ENCODE peak calls at places on chromosomes 12 and 14, in five cellular contexts. One of them, this sample, is unnamed.

GRCh38 chr12:53195516-53196420 is 11.3 kb downstream of the ITGB7 start:
- DNase-seq in H1: no peak
- DNase-seq in HEK293T: no peak
- DNase-seq in HepG2: no peak
- DNase-seq in NT2/D1: no peak
- DNase-seq in this sample: no peak

GRCh38 chr12:54222609-54223008 is 33.8 kb upstream of the SMUG1 start:
- DNase-seq in HEK293T: no peak
- DNase-seq in HepG2: no peak
- DNase-seq in H1: no peak
- DNase-seq in NT2/D1: no peak
- DNase-seq in this sample: no peak

GRCh38 chr12:53744730-53745129 is 7.0 kb downstream of the CISTR start:
- DNase-seq in H1: no peak
- DNase-seq in HepG2: no peak
- DNase-seq in HEK293T: no peak
- DNase-seq in NT2/D1: no peak
- DNase-seq in this sample: no peak

GRCh38 chr14:72892879-72893635 is 844 bp downstream of the DPF3 start:
- DNase-seq in H1: peak
- DNase-seq in HEK293T: peak
- DNase-seq in NT2/D1: no peak
- DNase-seq in HepG2: no peak
- DNase-seq in this sample: no peak

GRCh38 chr14:57060276-57060956 is 208.3 kb downstream of the EXOC5 start:
- DNase-seq in H1: no peak
- DNase-seq in HepG2: no peak
- DNase-seq in NT2/D1: no peak
- DNase-seq in HEK293T: no peak
- DNase-seq in this sample: peak

GRCh38 chr12:1503281-1503711 is 91.1 kb downstream of the FBXL14 start:
- DNase-seq in H1: peak
- DNase-seq in HEK293T: no peak
- DNase-seq in HepG2: no peak
- DNase-seq in NT2/D1: no peak
- DNase-seq in this sample: no peak

GRCh38 chr12:64813733-64814132 is 10.7 kb upstream of the TBC1D30 start:
- DNase-seq in HepG2: no peak
- DNase-seq in H1: no peak
- DNase-seq in NT2/D1: no peak
- DNase-seq in HEK293T: no peak
- DNase-seq in this sample: no peak

GRCh38 chr14:102922490-102923200 is at the start of gene AMN:
- DNase-seq in H1: peak
- DNase-seq in NT2/D1: no peak
- DNase-seq in HepG2: peak
- DNase-seq in HEK293T: no peak
- DNase-seq in this sample: no peak

GRCh38 chr12:76784600-76785051 is 20.7 kb downstream of the ZDHHC17 start:
- DNase-seq in HepG2: no peak
- DNase-seq in NT2/D1: no peak
- DNase-seq in H1: no peak
- DNase-seq in HEK293T: no peak
- DNase-seq in this sample: no peak

GRCh38 chr12:51098611-51099010 is 15.2 kb upstream of the CSRNP2 start:
- DNase-seq in NT2/D1: no peak
- DNase-seq in HepG2: no peak
- DNase-seq in HEK293T: no peak
- DNase-seq in H1: no peak
- DNase-seq in this sample: no peak

GRCh38 chr12:68564166-68564565 is 46.5 kb upstream of the RAP1B start:
- DNase-seq in H1: no peak
- DNase-seq in HEK293T: no peak
- DNase-seq in HepG2: no peak
- DNase-seq in NT2/D1: no peak
- DNase-seq in this sample: no peak

GRCh38 chr12:97464241-97465011 is 1.8 kb downstream of the RMST start:
- DNase-seq in HEK293T: no peak
- DNase-seq in NT2/D1: peak
- DNase-seq in H1: peak
- DNase-seq in HepG2: no peak
- DNase-seq in this sample: no peak

GRCh38 chr12:17976202-17976601 is 113.8 kb downstream of the RERGL start:
- DNase-seq in HepG2: no peak
- DNase-seq in HEK293T: peak
- DNase-seq in H1: peak
- DNase-seq in NT2/D1: peak
- DNase-seq in this sample: no peak

GRCh38 chr12:89566615-89567014 is 40.8 kb upstream of the POC1B start:
- DNase-seq in NT2/D1: no peak
- DNase-seq in HepG2: no peak
- DNase-seq in H1: no peak
- DNase-seq in HEK293T: no peak
- DNase-seq in this sample: no peak

GRCh38 chr12:75961878-75962277 is 69.7 kb downstream of the PHLDA1 start:
- DNase-seq in NT2/D1: no peak
- DNase-seq in HEK293T: no peak
- DNase-seq in H1: no peak
- DNase-seq in HepG2: no peak
- DNase-seq in this sample: no peak

GRCh38 chr12:23899434-23899833 is 50.0 kb downstream of the SOX5 start:
- DNase-seq in NT2/D1: no peak
- DNase-seq in HepG2: no peak
- DNase-seq in HEK293T: no peak
- DNase-seq in H1: no peak
- DNase-seq in this sample: no peak

GRCh38 chr12:64566122-64566521 is 44.2 kb upstream of the RASSF3 start:
- DNase-seq in H1: no peak
- DNase-seq in NT2/D1: no peak
- DNase-seq in HEK293T: no peak
- DNase-seq in HepG2: no peak
- DNase-seq in this sample: no peak

GRCh38 chr14:32078030-32078793 is 1.1 kb downstream of the ARHGAP5 start:
- DNase-seq in HEK293T: peak
- DNase-seq in HepG2: peak
- DNase-seq in H1: no peak
- DNase-seq in NT2/D1: no peak
- DNase-seq in this sample: no peak

GRCh38 chr12:26971963-26972362 is 33.7 kb downstream of the FGFR1OP2 start:
- DNase-seq in H1: no peak
- DNase-seq in HepG2: no peak
- DNase-seq in NT2/D1: no peak
- DNase-seq in HEK293T: no peak
- DNase-seq in this sample: peak

GRCh38 chr14:73418227-73418626 is 40.1 kb downstream of the NUMB start:
- DNase-seq in HEK293T: no peak
- DNase-seq in H1: no peak
- DNase-seq in NT2/D1: no peak
- DNase-seq in HepG2: no peak
- DNase-seq in this sample: no peak

GRCh38 chr12:1517007-1517406 is 77.4 kb downstream of the FBXL14 start:
- DNase-seq in HEK293T: peak
- DNase-seq in H1: peak
- DNase-seq in NT2/D1: peak
- DNase-seq in HepG2: peak
- DNase-seq in this sample: no peak

GRCh38 chr14:96057738-96058137 is 18.6 kb downstream of the C14orf132 start:
- DNase-seq in HEK293T: no peak
- DNase-seq in HepG2: no peak
- DNase-seq in H1: no peak
- DNase-seq in NT2/D1: no peak
- DNase-seq in this sample: no peak

GRCh38 chr12:96457191-96457930 is 32.0 kb upstream of the CFAP54 start:
- DNase-seq in H1: no peak
- DNase-seq in HEK293T: no peak
- DNase-seq in HepG2: no peak
- DNase-seq in NT2/D1: no peak
- DNase-seq in this sample: no peak

GRCh38 chr12:118034429-118035193 is 18.1 kb downstream of the RFC5 start:
- DNase-seq in NT2/D1: no peak
- DNase-seq in HEK293T: no peak
- DNase-seq in H1: no peak
- DNase-seq in HepG2: peak
- DNase-seq in this sample: no peak
- TF ChIP-seq SUZ12 in NT2/D1: no peak
- TF ChIP-seq SUZ12 in HEK293T: no peak
- TF ChIP-seq SUZ12 in H1: no peak
- TF ChIP-seq SUZ12 in HepG2: no peak
- TF ChIP-seq SUZ12 in this sample: no peak

GRCh38 chr14:69712217-69712565 is 54.8 kb upstream of the SRSF5 start:
- DNase-seq in H1: no peak
- DNase-seq in HEK293T: no peak
- DNase-seq in NT2/D1: no peak
- DNase-seq in HepG2: no peak
- DNase-seq in this sample: no peak

GRCh38 chr14:69712637-69713088 is 54.3 kb upstream of the SRSF5 start:
- DNase-seq in HEK293T: no peak
- DNase-seq in H1: peak
- DNase-seq in NT2/D1: no peak
- DNase-seq in HepG2: no peak
- DNase-seq in this sample: no peak

GRCh38 chr14:69713976-69714716 is 52.8 kb upstream of the SRSF5 start:
- DNase-seq in NT2/D1: no peak
- DNase-seq in HEK293T: no peak
- DNase-seq in HepG2: peak
- DNase-seq in H1: no peak
- DNase-seq in this sample: no peak

GRCh38 chr14:69711471-69712216 is 55.3 kb upstream of the SRSF5 start:
- DNase-seq in H1: no peak
- DNase-seq in NT2/D1: no peak
- DNase-seq in HepG2: no peak
- DNase-seq in HEK293T: no peak
- DNase-seq in this sample: no peak

DNA sequence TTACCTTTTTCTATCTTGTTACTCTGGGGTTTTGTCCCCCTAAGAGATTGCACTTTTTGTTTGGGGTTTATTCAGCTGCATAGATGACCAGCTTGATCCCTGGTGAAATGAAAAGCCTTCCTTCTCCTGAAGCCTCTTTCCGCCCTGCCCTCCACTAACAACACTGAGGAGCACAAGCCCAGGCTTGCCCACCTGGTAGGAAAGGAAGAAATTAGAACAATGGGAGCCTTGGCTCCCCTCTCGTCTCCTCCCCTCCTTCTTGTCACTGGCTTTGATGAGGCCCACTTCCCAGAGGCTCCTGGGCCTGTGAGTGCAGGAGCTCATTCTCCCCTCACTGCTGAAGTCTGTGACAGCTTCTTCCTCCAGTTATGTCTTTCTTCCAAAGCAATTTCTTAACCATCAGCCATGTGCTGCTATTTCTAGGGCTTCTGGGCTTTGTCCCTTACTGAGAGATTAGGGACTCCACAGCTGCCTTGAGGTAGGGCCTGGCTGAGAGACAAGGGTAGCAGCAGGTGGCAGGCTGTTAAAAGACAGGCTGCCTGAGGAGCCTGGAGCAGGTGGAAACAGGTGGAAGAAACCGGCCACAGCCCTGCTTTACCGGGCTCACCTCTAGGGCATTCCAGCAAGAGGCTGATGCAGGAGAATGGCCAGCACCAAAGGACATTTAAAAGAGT is 53.7 kb upstream of the SRSF5 start:
- DNase-seq in HepG2: no peak
- DNase-seq in NT2/D1: no peak
- DNase-seq in HEK293T: no peak
- DNase-seq in H1: peak
- DNase-seq in this sample: no peak
- TF ChIP-seq SUZ12 in HepG2: no peak
- TF ChIP-seq SUZ12 in NT2/D1: no peak
- TF ChIP-seq SUZ12 in HEK293T: no peak
- TF ChIP-seq SUZ12 in H1: no peak
- TF ChIP-seq SUZ12 in this sample: no peak

GRCh38 chr12:94282675-94283074 is 134.3 kb downstream of the PLXNC1 start:
- DNase-seq in HEK293T: no peak
- DNase-seq in HepG2: no peak
- DNase-seq in NT2/D1: no peak
- DNase-seq in H1: no peak
- DNase-seq in this sample: no peak
- TF ChIP-seq SUZ12 in HEK293T: no peak
- TF ChIP-seq SUZ12 in HepG2: no peak
- TF ChIP-seq SUZ12 in NT2/D1: no peak
- TF ChIP-seq SUZ12 in H1: no peak
- TF ChIP-seq SUZ12 in this sample: no peak

DNA sequence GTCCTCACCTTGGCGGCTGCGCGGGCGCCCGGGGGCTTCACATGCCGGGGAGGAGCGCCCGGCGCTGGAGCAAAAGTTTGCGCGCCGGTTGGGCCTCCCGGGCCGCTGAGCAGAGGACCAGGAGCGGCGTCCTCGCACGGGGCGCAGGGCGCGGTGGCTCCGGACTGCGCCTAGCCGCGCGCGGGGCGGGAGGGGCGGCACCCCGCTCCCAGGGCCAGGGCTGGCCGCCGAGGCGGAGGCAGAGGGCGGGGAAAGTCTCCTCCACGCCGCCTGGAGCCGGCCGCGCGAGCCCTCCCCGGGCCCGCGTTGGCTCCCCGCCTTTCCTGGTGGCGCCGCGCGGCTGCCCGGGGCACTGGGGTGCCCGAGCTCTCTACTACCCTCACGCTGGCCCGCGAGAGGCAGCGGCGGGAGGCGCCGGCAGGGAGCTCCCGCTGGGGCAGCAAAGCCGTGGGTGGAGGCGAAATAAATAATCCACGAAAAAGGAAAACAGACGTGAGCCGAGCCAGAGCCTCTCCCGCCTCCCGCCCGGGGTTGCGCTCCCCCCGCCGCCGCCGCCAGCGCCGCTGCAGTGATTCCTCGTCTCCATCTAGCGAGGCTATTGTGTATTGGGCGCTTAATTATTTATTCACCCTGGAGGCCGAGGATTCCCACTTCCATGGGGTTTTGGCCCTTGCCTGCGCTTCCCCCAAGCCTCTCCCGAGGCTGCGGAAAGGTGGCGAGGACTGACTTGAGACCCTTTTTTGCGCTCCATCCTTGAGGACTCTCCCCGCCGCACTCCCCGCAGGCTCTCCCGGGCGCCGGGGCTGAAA is 476 bp upstream of the PRIMA1 start:
- DNase-seq in H1: peak
- DNase-seq in NT2/D1: peak
- DNase-seq in HepG2: no peak
- DNase-seq in HEK293T: peak
- DNase-seq in this sample: no peak
- TF ChIP-seq SUZ12 in H1: no peak
- TF ChIP-seq SUZ12 in NT2/D1: no peak
- TF ChIP-seq SUZ12 in HepG2: no peak
- TF ChIP-seq SUZ12 in HEK293T: no peak
- TF ChIP-seq SUZ12 in this sample: no peak

GRCh38 chr12:4482936-4483335 is 37.3 kb upstream of the FGF6 start:
- DNase-seq in NT2/D1: no peak
- DNase-seq in H1: no peak
- DNase-seq in HEK293T: no peak
- DNase-seq in HepG2: no peak
- DNase-seq in this sample: no peak
- TF ChIP-seq SUZ12 in NT2/D1: no peak
- TF ChIP-seq SUZ12 in H1: no peak
- TF ChIP-seq SUZ12 in HEK293T: no peak
- TF ChIP-seq SUZ12 in HepG2: no peak
- TF ChIP-seq SUZ12 in this sample: no peak

This sample was measured in GM12878.